ENCODE peak calls at places on chromosomes 6 and 20, in six cellular contexts. P is HepG2, T is K562, G is GM23338, W is SK-N-SH, O is Panc1. L is an unnamed sample.

GRCh38 chr20:10739134-10739533 is 65.3 kb upstream of the JAG1 start:
- DNase-seq in T (no peak), P (no peak), G (no peak), W (no peak), O (no peak), L (no peak)

GRCh38 chr20:35312348-35312747 is 20.1 kb upstream of the FAM83C start:
- DNase-seq in P (peak), W (no peak), O (peak), G (peak), T (no peak), L (no peak)

GRCh38 chr6:26197736-26198625 is 110.8 kb downstream of the HFE start:
- DNase-seq in W (no peak), G (peak), T (no peak), O (no peak), P (peak), L (peak)

GRCh38 chr6:11236351-11236750 is 3.9 kb upstream of the NEDD9 start:
- DNase-seq in O (no peak), T (no peak), W (no peak), G (no peak), P (no peak), L (no peak)

GRCh38 chr20:47464380-47465101 is 37.1 kb upstream of the NCOA3 start:
- DNase-seq in O (peak), T (no peak), W (peak), P (peak), G (peak), L (peak)

GRCh38 chr6:12873706-12874105 is 157.1 kb downstream of the PHACTR1 start:
- DNase-seq in O (no peak), P (no peak), W (no peak), G (no peak), T (no peak), L (no peak)

GRCh38 chr6:82362868-82363267 is 749 bp upstream of the TPBG start:
- DNase-seq in W (peak), G (peak), P (no peak), T (no peak), O (no peak), L (no peak)

GRCh38 chr20:57450419-57450818 is 59.2 kb downstream of the RBM38 start:
- DNase-seq in G (no peak), W (peak), O (no peak), P (no peak), T (peak), L (peak)

GRCh38 chr6:11333292-11333849 is 100.9 kb upstream of the NEDD9 start:
- DNase-seq in O (no peak), G (peak), P (no peak), T (no peak), W (no peak), L (no peak)

GRCh38 chr6:150878347-150879213 is 13.1 kb downstream of the MTHFD1L start:
- DNase-seq in T (no peak), W (no peak), G (peak), O (no peak), P (peak), L (no peak)

GRCh38 chr6:139850512-139850911 is 476.1 kb upstream of the CITED2 start:
- DNase-seq in W (no peak), P (no peak), T (no peak), O (no peak), G (no peak), L (no peak)

GRCh38 chr6:46629698-46630097 is 22.9 kb downstream of the CYP39A1 start:
- DNase-seq in O (no peak), W (no peak), P (no peak), G (no peak), T (no peak), L (no peak)

GRCh38 chr6:70520575-70520974 is 46.2 kb upstream of the SDHAF4 start:
- DNase-seq in W (peak), P (peak), T (no peak), G (no peak), O (peak), L (no peak)

GRCh38 chr6:158039571-158040050 is 57.9 kb downstream of the SYNJ2 start:
- DNase-seq in W (no peak), O (no peak), P (peak), T (no peak), G (no peak), L (no peak)

GRCh38 chr6:38755207-38755606 is 40.1 kb downstream of the DNAH8 start:
- DNase-seq in P (no peak), O (no peak), G (no peak), T (no peak), W (no peak), L (no peak)

GRCh38 chr20:25248501-25249172 is 752 bp downstream of the PYGB start:
- DNase-seq in O (no peak), W (peak), P (no peak), G (peak), T (peak), L (peak)

GRCh38 chr6:107496892-107497684 is 7.2 kb downstream of the SOBP start:
- DNase-seq in G (no peak), P (no peak), W (no peak), T (no peak), O (no peak), L (no peak)

GRCh38 chr6:3801960-3802359 is 47.2 kb upstream of the FAM50B start:
- DNase-seq in P (no peak), T (no peak), G (no peak), W (no peak), O (no peak), L (no peak)

GRCh38 chr6:49790340-49790739 is 3.3 kb upstream of the PGK2 start:
- DNase-seq in G (no peak), O (no peak), T (no peak), P (no peak), W (no peak), L (no peak)

GRCh38 chr6:148528292-148528691 is 185.7 kb downstream of the SASH1 start:
- DNase-seq in P (no peak), W (no peak), O (no peak), T (no peak), G (peak), L (no peak)

GRCh38 chr6:101539510-101540245 is 146.2 kb downstream of the GRIK2 start:
- DNase-seq in P (no peak), O (no peak), G (no peak), T (no peak), W (no peak), L (no peak)

GRCh38 chr6:142907017-142907470 is 37.9 kb downstream of the HIVEP2 start:
- DNase-seq in P (no peak), W (no peak), G (no peak), T (no peak), O (no peak), L (no peak)

GRCh38 chr20:51862796-51863195 is 60.5 kb upstream of the SALL4 start:
- DNase-seq in G (no peak), P (no peak), T (no peak), W (no peak), O (no peak), L (no peak)

GRCh38 chr20:44279228-44279627 is 31.8 kb downstream of the FITM2 start:
- DNase-seq in G (no peak), W (no peak), O (peak), P (no peak), T (no peak), L (no peak)

GRCh38 chr6:101011165-101011564 is 130.0 kb upstream of the ASCC3 start:
- DNase-seq in W (no peak), O (no peak), G (no peak), T (no peak), P (no peak), L (no peak)

GRCh38 chr20:57514273-57514751 is 10.6 kb downstream of the CTCFL start:
- DNase-seq in O (peak), W (peak), T (peak), P (peak), G (peak), L (peak)

GRCh38 chr6:142395768-142396231 is 94.0 kb downstream of the ADGRG6 start:
- DNase-seq in G (no peak), P (no peak), O (no peak), T (no peak), W (no peak), L (no peak)

GRCh38 chr6:43911625-43912577 is 141.9 kb downstream of the VEGFA start:
- DNase-seq in T (no peak), P (peak), O (no peak), W (no peak), G (peak), L (no peak)

GRCh38 chr20:21936720-21937380 is 231.4 kb downstream of the PAX1 start:
- DNase-seq in G (peak), T (no peak), P (no peak), W (no peak), O (no peak), L (no peak)
- H3K4me3 ChIP-seq in G (no peak), T (no peak), P (no peak), W (no peak), O (no peak), L (no peak)

GRCh38 chr6:55694148-55694547 is 115.2 kb upstream of the HMGCLL1 start:
- DNase-seq in W (no peak), G (peak), O (no peak), T (no peak), P (no peak), L (no peak)
- TF ChIP-seq REST in W (no peak), G (no peak), O (no peak), T (no peak), P (no peak), L (no peak)

DNA sequence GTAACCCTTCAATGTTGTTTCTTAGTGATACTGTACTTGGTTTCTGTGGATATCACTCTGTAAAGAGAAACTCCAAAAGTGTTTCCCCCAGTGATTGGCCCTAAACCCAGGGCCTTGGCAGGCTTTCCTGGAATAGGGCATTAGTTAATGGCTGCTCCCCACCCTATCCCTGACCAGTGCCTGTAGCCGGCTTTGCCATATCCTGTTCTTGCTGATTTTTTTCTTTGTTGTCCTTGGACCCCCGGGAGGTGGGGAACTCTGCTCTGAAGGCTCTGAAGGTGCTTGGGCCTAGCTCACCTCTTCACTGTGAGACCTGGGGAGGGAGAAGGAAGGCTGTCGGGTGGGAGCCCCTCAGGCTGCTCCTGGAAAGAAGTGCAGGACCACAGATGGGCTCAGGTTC is 120.1 kb downstream of the TCP11 start:
- DNase-seq in G (peak), W (no peak), T (no peak), O (no peak), P (no peak), L (no peak)
- TF ChIP-seq POLR2AphosphoS5 in G (no peak), W (no peak), T (no peak), O (no peak), P (no peak), L (no peak)

GRCh38 chr6:48404927-48405326 is 293.9 kb upstream of the PTCHD4 start:
- DNase-seq in O (no peak), W (no peak), T (no peak), G (no peak), P (no peak), L (no peak)

GRCh38 chr6:48397887-48398286 is 286.9 kb upstream of the PTCHD4 start:
- DNase-seq in T (no peak), O (no peak), G (no peak), P (no peak), W (no peak), L (no peak)

GRCh38 chr6:48403587-48403986 is 292.6 kb upstream of the PTCHD4 start:
- DNase-seq in P (no peak), T (no peak), W (no peak), G (no peak), O (no peak), L (no peak)
- H3K4me3 ChIP-seq in P (no peak), T (no peak), W (no peak), G (no peak), O (no peak), L (no peak)

DNA sequence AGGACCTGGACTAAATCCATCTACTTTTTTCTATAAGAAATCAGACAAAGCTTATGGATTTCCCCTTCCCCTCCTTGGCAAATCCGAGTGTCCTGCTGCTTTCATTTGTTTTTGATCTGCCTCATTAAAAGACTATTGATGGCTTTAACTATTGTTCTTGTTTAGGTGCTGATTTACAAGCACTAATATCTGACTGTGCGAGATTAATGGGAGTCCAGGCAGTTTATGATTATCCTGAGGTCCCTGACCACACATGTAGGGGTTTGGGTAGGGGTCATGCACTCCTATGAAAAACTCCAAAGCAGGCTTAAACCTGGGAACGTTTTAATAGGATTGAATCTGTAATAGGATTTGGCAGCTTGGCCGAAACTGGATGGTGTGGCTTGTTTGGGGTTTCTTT is 317.5 kb upstream of the POU3F2 start:
- DNase-seq in T (no peak), O (no peak), W (no peak), P (no peak), G (no peak), L (no peak)
- TF ChIP-seq REST in T (no peak), O (no peak), W (no peak), P (no peak), G (no peak), L (no peak)

DNA sequence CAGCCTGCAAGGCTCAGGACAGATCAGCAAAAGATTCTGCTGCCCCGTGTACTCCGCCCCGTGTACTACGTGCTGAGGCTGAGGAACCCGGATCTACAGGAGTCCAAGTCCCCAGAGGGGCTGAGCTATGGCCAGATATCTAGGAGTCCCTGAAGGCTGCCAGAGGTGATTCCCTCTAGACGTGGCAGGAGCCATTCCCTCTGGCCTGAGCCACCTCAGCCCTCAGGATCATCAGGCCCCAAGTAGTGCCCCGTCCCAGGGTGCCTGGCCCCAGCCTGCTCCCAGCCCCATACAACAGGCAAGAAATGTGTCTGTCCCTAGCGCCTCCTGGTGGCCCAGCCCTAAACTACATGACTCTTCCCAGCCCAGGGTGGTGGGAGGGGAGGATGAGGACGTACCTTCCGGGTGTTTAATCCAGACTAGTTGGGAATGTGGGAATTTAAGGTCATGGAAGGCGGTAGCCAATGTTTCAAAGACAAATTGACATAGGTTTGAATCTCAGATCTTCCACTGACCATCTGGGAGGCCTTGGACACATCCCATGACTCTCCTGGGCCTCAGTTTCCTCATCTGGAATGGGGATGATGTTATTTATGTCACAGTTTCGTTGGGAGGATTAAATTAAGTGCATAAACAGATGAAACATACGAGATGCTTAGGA is 49.4 kb upstream of the PTPN1 start:
- DNase-seq in P (peak), T (peak), O (peak), W (peak), G (peak), L (no peak)
- TF ChIP-seq POLR2AphosphoS5 in P (no peak), T (no peak), O (no peak), W (no peak), G (no peak), L (no peak)

GRCh38 chr20:59428441-59429205 is 128.2 kb downstream of the EDN3 start:
- DNase-seq in G (peak), W (no peak), P (peak), O (no peak), T (no peak), L (no peak)
- H3K4me3 ChIP-seq in G (no peak), W (no peak), P (no peak), O (no peak), T (no peak), L (no peak)